ENCODE peak calls at places on chromosomes 13 and 19, in nine cellular contexts. P is activated CD8-positive, alpha-beta T cell treated with anti-CD3 and anti-CD28 coated beads, Interleukin-2, amount 10 ng/mL, durations not matched to agents 7 days and 5 days; C is NB4; B is effector CD4-positive, alpha-beta T cell; F is germinal center; R is MCF 10A; H is HuH-7.5; Y is HL-60; A is HS-5. W is an unnamed sample.

GRCh38 chr19:49469828-49470614 is 4.0 kb upstream of the FLT3LG start:
- DNase-seq in H (no peak), A (no peak), R (no peak), Y (no peak), B (peak; percentile 73), P (peak; percentile 93), C (peak; percentile 89), F (peak; percentile 69), W (no peak)

GRCh38 chr19:1747285-1748114 is 5.8 kb upstream of the ONECUT3 start:
- DNase-seq in F (no peak), H (no peak), A (peak; percentile 53), P (peak; percentile 59), C (peak; percentile 69), B (no peak), Y (no peak), R (peak; percentile 100), W (peak; percentile 85)

GRCh38 chr19:5078179-5078578 is 109.3 kb downstream of the KDM4B start:
- DNase-seq in R (no peak), Y (peak; percentile 25), A (no peak), F (no peak), H (no peak), P (no peak), C (peak; percentile 91), B (peak; percentile 7), W (no peak)

GRCh38 chr19:28843771-28844492 is 369.0 kb downstream of the UQCRFS1 start:
- DNase-seq in H (no peak), Y (no peak), A (no peak), C (no peak), B (no peak), P (no peak), F (no peak), R (no peak), W (peak; percentile 61)

GRCh38 chr13:50587839-50588373 is 255.6 kb downstream of the DLEU7 start:
- DNase-seq in B (no peak), C (peak; percentile 21), H (no peak), R (no peak), Y (no peak), P (no peak), A (no peak), F (no peak), W (no peak)

GRCh38 chr19:45939792-45940514 is 25.4 kb upstream of the NANOS2 start:
- DNase-seq in R (no peak), A (no peak), H (no peak), P (no peak), F (no peak), C (peak; percentile 50), B (no peak), Y (no peak), W (no peak)

GRCh38 chr13:45784755-45785675 is 66.5 kb downstream of the SIAH3 start:
- DNase-seq in F (no peak), H (no peak), C (no peak), P (no peak), Y (no peak), B (no peak), A (no peak), R (peak; percentile 14), W (peak; percentile 26)

GRCh38 chr19:8654591-8655339 is 24.3 kb downstream of the NFILZ start:
- DNase-seq in R (peak; percentile 49), A (no peak), C (peak; percentile 95), F (peak; percentile 75), P (peak; percentile 80), H (peak; percentile 78), B (peak; percentile 51), Y (peak; percentile 63), W (peak; percentile 46)

W was measured in kidney glomerular epithelial cell.